ENCODE peak calls at places on chromosomes 4 and X, in five cellular contexts. P is CD8-positive, alpha-beta memory T cell; E is ovary; S is neuronal stem cell; W is OCI-LY7. U is an unnamed sample.

GRCh38 chrX:97616883-97617510 is 733.3 kb downstream of the RPA4 start:
- DNase-seq in P (no peak), E (no peak), S (no peak), W (no peak), U (no peak)

GRCh38 chr4:80097395-80098177 is 24.6 kb upstream of the ANTXR2 start:
- DNase-seq in P (no peak), E (no peak), S (no peak), W (no peak), U (no peak)

GRCh38 chrX:40449956-40450701 is 130.6 kb upstream of the ATP6AP2 start:
- DNase-seq in P (no peak), E (no peak), S (no peak), W (no peak), U (no peak)

GRCh38 chr4:143391261-143391660 is 54.6 kb downstream of the GAB1 start:
- DNase-seq in P (no peak), E (no peak), S (no peak), W (peak; percentile 81), U (no peak)

GRCh38 chrX:82333575-82333974 is 1131.7 kb downstream of the SH3BGRL start:
- DNase-seq in P (no peak), E (no peak), S (no peak), W (no peak), U (no peak)

GRCh38 chrX:96685205-96686099 is 810 bp downstream of the DIAPH2 start:
- DNase-seq in P (peak; percentile 25), E (peak; percentile 41), S (no peak), W (peak; percentile 36), U (no peak)

GRCh38 chr4:51843309-51844156 is 580 bp downstream of the DCUN1D4 start:
- DNase-seq in P (peak; percentile 47), E (peak; percentile 74), S (no peak), W (no peak), U (no peak)

GRCh38 chrX:31236231-31236630 is 164.4 kb upstream of the FTHL17 start:
- DNase-seq in P (no peak), E (no peak), S (no peak), W (peak; percentile 65), U (no peak)

GRCh38 chrX:66021758-66022741 is 17.8 kb downstream of the VSIG4 start:
- DNase-seq in P (no peak), E (no peak), S (no peak), W (no peak), U (no peak)

GRCh38 chr4:79413032-79413431 is 5.0 kb upstream of the GK2 start:
- DNase-seq in P (no peak), E (no peak), S (no peak), W (no peak), U (no peak)

GRCh38 chr4:124415206-124415605 is 297.3 kb downstream of the ANKRD50 start:
- DNase-seq in P (no peak), E (no peak), S (no peak), W (no peak), U (no peak)

GRCh38 chrX:151082077-151082948 is 94.1 kb upstream of the GPR50 start:
- DNase-seq in P (peak; percentile 41), E (peak; percentile 30), S (peak; percentile 55), W (peak; percentile 43), U (no peak)

GRCh38 chr4:106369456-106370060 is 980 bp upstream of the GIMD1 start:
- DNase-seq in P (peak; percentile 1), E (no peak), S (peak; percentile 45), W (peak; percentile 64), U (peak; percentile 39)

GRCh38 chr4:142550955-142551354 is 295.1 kb downstream of the INPP4B start:
- DNase-seq in P (no peak), E (no peak), S (no peak), W (no peak), U (no peak)

GRCh38 chr4:133151301-133151680 is 2.2 kb downstream of the PCDH10 start:
- DNase-seq in P (no peak), E (no peak), S (no peak), W (no peak), U (no peak)

GRCh38 chr4:41939016-41939623 is 3.9 kb downstream of the TMEM33 start:
- DNase-seq in P (no peak), E (no peak), S (no peak), W (no peak), U (no peak)

GRCh38 chr4:156191382-156191781 is 237.7 kb upstream of the CTSO start:
- DNase-seq in P (no peak), E (no peak), S (no peak), W (no peak), U (no peak)

GRCh38 chr4:29423836-29424721 is 1296.1 kb upstream of the PCDH7 start:
- DNase-seq in P (no peak), E (no peak), S (no peak), W (no peak), U (no peak)

GRCh38 chr4:46270986-46271596 is 118.8 kb downstream of the GABRA2 start:
- DNase-seq in P (no peak), E (no peak), S (no peak), W (peak; percentile 19), U (no peak)

GRCh38 chrX:2694868-2695267 is 3.8 kb downstream of the CD99 start:
- DNase-seq in P (no peak), E (no peak), S (no peak), W (no peak), U (no peak)

GRCh38 chrX:10045327-10046000 is 78.3 kb downstream of the CLDN34 start:
- DNase-seq in P (no peak), E (peak; percentile 36), S (no peak), W (no peak), U (no peak)
- H3K4me1 ChIP-seq in P (no peaks in the 10 kb centered on the region), E (peaks cover 8% of the 10 kb centered on the region), S (peaks cover 21% of the 10 kb centered on the region), W (no peaks in the 10 kb centered on the region), U (peaks cover 8% of the 10 kb centered on the region)

DNA sequence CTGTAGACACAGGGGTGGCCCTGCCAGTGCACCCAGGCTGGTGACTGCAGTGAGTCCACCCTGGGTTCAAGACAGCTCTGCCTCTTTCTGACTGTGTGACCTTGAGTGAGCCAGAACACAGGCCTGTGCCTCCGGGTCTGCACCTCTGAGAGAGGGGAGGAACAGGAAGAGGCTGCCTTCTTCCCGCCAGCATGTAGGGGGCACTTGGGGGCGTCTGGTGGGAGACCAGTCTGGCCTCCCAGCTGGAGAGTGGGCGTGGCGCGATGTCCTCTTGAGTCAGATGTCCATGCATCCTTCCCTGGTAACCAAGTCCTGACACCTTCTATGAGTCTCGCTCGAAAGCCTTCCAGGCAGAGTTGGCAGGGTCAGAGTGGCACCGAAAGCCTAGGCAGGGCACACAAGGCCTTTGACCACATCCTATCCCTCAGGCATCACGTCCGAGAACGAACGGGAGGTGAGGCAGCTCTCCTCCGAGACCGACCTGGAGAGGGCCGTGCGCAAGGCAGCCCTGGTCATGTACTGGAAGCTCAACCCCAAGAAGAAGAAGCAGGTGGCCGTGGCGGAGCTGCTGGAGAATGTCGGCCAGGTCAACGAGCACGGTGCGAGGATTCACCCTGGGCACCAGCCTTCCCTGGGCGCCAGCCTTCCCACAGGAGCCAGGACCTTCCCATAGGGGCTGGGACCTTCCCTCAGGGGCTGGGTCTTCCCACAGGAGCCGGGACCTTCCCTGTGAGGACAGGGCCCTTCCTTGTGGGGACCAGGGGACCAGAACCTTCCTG is 21.3 kb downstream of the WFS1 start:
- DNase-seq in P (no peak), E (no peak), S (no peak), W (no peak), U (no peak)
- H3K36me3 ChIP-seq in P (no peaks in the 10 kb centered on the region), E (peaks cover 3% of the 10 kb centered on the region), S (peaks cover 34% of the 10 kb centered on the region), W (peaks cover 3% of the 10 kb centered on the region), U (peaks cover 12% of the 10 kb centered on the region)

GRCh38 chrX:21373001-21373400 is 1.2 kb upstream of the CNKSR2 start:
- DNase-seq in P (peak; percentile 1), E (no peak), S (no peak), W (no peak), U (no peak)

GRCh38 chrX:21374994-21375794 is 976 bp downstream of the CNKSR2 start:
- DNase-seq in P (peak; percentile 17), E (no peak), S (peak; percentile 0), W (no peak), U (no peak)

GRCh38 chrX:21374163-21374993 is at the start of gene CNKSR2:
- DNase-seq in P (peak; percentile 80), E (peak; percentile 24), S (peak; percentile 79), W (no peak), U (no peak)

GRCh38 chrX:21375795-21376069 is 1.5 kb downstream of the CNKSR2 start:
- DNase-seq in P (no peak), E (no peak), S (peak; percentile 14), W (no peak), U (no peak)

GRCh38 chrX:21373637-21374162 is 518 bp upstream of the CNKSR2 start:
- DNase-seq in P (no peak), E (no peak), S (no peak), W (no peak), U (no peak)
- H3K4me3 ChIP-seq in P (peak overlapping the region; percentile 45), E (peak overlapping the region; percentile 36), S (peak overlapping the region; percentile 86), W (no peak overlapping the region), U (peak overlapping the region; percentile 75)

DNA sequence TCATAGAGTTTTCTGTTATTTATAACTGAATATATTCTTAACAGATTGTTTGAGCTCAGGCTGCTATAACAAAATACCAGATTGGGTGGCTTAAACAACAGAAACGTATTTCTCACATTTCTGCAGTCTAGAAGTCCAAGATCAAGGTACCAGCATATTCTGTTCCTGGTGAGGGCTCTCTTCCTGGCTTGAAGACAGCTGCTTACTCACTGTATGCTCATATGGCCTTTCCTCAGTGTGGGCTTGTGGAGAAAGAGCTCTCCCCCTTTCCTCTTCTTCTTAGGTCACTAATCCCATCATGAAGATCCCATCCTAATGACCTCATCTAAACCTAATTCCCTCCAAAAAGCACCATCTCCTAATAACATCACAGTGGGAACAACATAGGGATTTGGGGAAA is 117.8 kb downstream of the RASGEF1B start:
- DNase-seq in P (no peak), E (no peak), S (no peak), W (no peak), U (no peak)
- H3K4me1 ChIP-seq in P (no peaks in the 10 kb centered on the region), E (no peaks in the 10 kb centered on the region), S (no peaks in the 10 kb centered on the region), W (no peaks in the 10 kb centered on the region), U (no peaks in the 10 kb centered on the region)

DNA sequence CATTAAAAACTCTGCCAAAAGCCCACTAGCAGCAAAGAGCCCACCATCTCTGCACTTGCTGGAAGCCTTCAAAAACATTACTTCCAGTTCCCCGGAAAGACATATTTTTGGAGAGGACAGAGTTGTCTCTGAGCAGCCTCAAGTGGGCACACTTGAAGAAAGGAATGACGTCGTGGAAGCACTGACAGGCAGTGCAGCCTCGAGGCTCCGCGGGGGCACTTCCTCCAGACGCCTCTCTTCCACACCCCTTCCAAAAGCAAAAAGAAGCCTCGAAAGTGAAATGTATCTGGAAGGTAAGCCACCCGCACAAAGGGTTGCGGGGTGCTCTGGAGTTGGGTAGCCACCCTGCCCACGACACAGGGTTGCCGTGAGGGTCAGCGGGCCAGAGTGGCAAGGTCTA is 25.9 kb downstream of the OFD1 start:
- DNase-seq in P (no peak), E (no peak), S (no peak), W (no peak), U (no peak)
- H3K36me3 ChIP-seq in P (peaks cover 37% of the 10 kb centered on the region), E (no peaks in the 10 kb centered on the region), S (peaks cover 3% of the 10 kb centered on the region), W (peaks cover 91% of the 10 kb centered on the region), U (no peaks in the 10 kb centered on the region)